ENCODE peak calls at places on chromosomes 12 and 14, in nine cellular contexts. D is neural progenitor cell, F is prostate gland, B is A549, H is lung, E is epithelial cell of esophagus, S is breast epithelium, I is progenitor cell of endocrine pancreas, X is HCT116. J is an unnamed sample.

GRCh38 chr12:113724703-113725556 is 241.2 kb downstream of the RBM19 start:
- DNase-seq in D (no peak), F (no peak), B (no peak), H (no peak), E (no peak), S (no peak), I (no peak), X (no peak), J (no peak)

GRCh38 chr12:83473408-83474095 is 786.8 kb downstream of the TMTC2 start:
- DNase-seq in D (no peak), F (no peak), B (no peak), H (no peak), E (no peak), S (no peak), I (no peak), X (no peak), J (no peak)

GRCh38 chr14:104237651-104238423 is 99.5 kb downstream of the KIF26A start:
- DNase-seq in D (no peak), F (no peak), B (no peak), H (no peak), E (no peak), S (no peak), I (peak), X (no peak), J (peak)

GRCh38 chr14:105562713-105563346 is 36.4 kb downstream of the TMEM121 start:
- DNase-seq in D (no peak), F (no peak), B (no peak), H (no peak), E (no peak), S (no peak), I (no peak), X (no peak), J (no peak)

GRCh38 chr12:2273751-2274150 is 221.0 kb downstream of the CACNA1C start:
- DNase-seq in D (no peak), F (no peak), B (no peak), H (no peak), E (no peak), S (no peak), I (no peak), X (no peak), J (no peak)

GRCh38 chr12:42641231-42641630 is 51.7 kb upstream of the PRICKLE1 start:
- DNase-seq in D (no peak), F (no peak), B (no peak), H (no peak), E (no peak), S (no peak), I (no peak), X (no peak), J (no peak)

GRCh38 chr12:91924827-91925226 is 220.8 kb downstream of the BTG1 start:
- DNase-seq in D (no peak), F (no peak), B (no peak), H (no peak), E (no peak), S (no peak), I (no peak), X (no peak), J (no peak)

GRCh38 chr14:102200690-102201368 is 61.1 kb downstream of the WDR20 start:
- DNase-seq in D (no peak), F (no peak), B (no peak), H (no peak), E (no peak), S (no peak), I (no peak), X (no peak), J (no peak)

GRCh38 chr14:53109028-53109687 is 44.0 kb downstream of the DDHD1 start:
- DNase-seq in D (no peak), F (no peak), B (no peak), H (no peak), E (no peak), S (no peak), I (no peak), X (no peak), J (no peak)

GRCh38 chr12:20248646-20249045 is 119.7 kb upstream of the PDE3A start:
- DNase-seq in D (peak), F (no peak), B (peak), H (no peak), E (no peak), S (no peak), I (no peak), X (no peak), J (no peak)

GRCh38 chr14:60251877-60252276 is 2.9 kb downstream of the PPM1A start:
- DNase-seq in D (no peak), F (no peak), B (no peak), H (no peak), E (no peak), S (no peak), I (no peak), X (no peak), J (no peak)

GRCh38 chr14:55101698-55102097 is 27.4 kb upstream of the LGALS3 start:
- DNase-seq in D (no peak), F (no peak), B (no peak), H (no peak), E (no peak), S (no peak), I (no peak), X (no peak), J (no peak)

GRCh38 chr12:125187148-125187733 is 122.0 kb downstream of the AACS start:
- DNase-seq in D (peak), F (no peak), B (no peak), H (no peak), E (peak), S (no peak), I (peak), X (no peak), J (no peak)

GRCh38 chr12:90290980-90291975 is 582.6 kb upstream of the ATP2B1 start:
- DNase-seq in D (no peak), F (no peak), B (no peak), H (no peak), E (no peak), S (no peak), I (no peak), X (no peak), J (no peak)

GRCh38 chr14:97158102-97158501 is 360.9 kb downstream of the VRK1 start:
- DNase-seq in D (no peak), F (no peak), B (no peak), H (no peak), E (no peak), S (no peak), I (no peak), X (no peak), J (no peak)

GRCh38 chr14:97162621-97163020 is 365.4 kb downstream of the VRK1 start:
- DNase-seq in D (no peak), F (no peak), B (no peak), H (no peak), E (no peak), S (no peak), I (no peak), X (no peak), J (no peak)

GRCh38 chr14:97159124-97159523 is 361.9 kb downstream of the VRK1 start:
- DNase-seq in D (no peak), F (no peak), B (no peak), H (no peak), E (no peak), S (no peak), I (no peak), X (no peak), J (no peak)

GRCh38 chr14:97166497-97166896 is 369.3 kb downstream of the VRK1 start:
- DNase-seq in D (no peak), F (no peak), B (no peak), H (no peak), E (no peak), S (no peak), I (no peak), X (no peak), J (no peak)

GRCh38 chr14:97164014-97164413 is 366.8 kb downstream of the VRK1 start:
- DNase-seq in D (no peak), F (no peak), B (no peak), H (no peak), E (no peak), S (no peak), I (no peak), X (no peak), J (no peak)
- TF ChIP-seq CTCF in D (no peak), F (no peak), B (peak), H (no peak), E (no peak), S (no peak), I (peak), X (peak), J (no peak)

DNA sequence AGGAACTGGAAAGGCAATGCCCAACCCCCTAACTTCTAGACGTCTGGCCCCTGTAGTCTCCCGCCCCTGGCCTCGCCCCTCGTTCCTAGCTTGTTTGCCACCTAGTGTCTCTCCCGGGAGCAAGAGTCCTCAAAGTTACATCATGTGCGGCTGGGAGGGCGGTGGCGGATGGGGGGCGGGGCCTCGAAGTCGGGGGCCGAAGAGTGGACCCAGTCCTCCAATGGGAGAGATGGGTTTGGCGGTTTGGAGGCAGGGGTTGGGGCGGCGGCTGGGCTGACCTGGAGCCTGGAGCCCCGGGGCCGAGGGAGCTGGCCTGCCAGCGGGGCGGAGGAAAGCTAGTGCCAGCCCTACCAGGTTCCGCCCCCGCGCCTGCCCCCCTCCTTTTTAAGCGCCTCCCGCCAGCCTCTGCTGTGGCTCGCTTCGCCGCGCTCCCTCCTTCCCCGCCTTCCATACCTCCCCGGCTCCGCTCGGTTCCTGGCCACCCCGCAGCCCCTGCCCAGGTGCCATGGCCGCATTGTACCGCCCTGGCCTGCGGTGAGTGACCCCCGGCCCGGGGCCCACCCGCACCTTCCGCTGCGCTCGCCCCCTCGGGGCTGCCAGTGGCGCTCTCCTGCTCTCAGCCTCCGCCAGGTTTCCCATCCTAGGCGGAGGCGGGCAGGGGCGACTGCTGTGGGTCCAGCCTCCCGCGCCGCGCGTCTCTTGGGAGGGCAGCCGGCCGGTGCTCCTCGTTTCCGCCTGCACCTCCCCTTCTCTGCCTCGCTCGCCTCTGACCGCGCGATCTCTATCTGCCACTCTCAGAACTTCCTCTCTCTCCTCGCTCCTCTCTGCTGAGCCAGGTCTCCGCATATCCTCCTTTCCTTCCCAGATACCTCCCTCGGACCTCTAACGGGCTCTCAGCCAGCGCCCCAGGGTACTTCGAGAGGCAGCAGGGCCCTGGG is at the start of gene PCK2:
- DNase-seq in D (peak), F (peak), B (peak), H (peak), E (peak), S (peak), I (peak), X (peak), J (peak)
- TF ChIP-seq CTCF in D (peak), F (no peak), B (no peak), H (no peak), E (no peak), S (peak), I (peak), X (no peak), J (peak)

GRCh38 chr12:45214739-45215418 is 1.0 kb upstream of the ANO6 start:
- DNase-seq in D (no peak), F (no peak), B (no peak), H (no peak), E (peak), S (no peak), I (no peak), X (no peak), J (no peak)

GRCh38 chr12:45216297-45216982 is 545 bp downstream of the ANO6 start:
- DNase-seq in D (peak), F (peak), B (peak), H (peak), E (peak), S (no peak), I (peak), X (no peak), J (peak)

GRCh38 chr12:45216983-45217485 is 1.1 kb downstream of the ANO6 start:
- DNase-seq in D (no peak), F (no peak), B (no peak), H (no peak), E (no peak), S (no peak), I (no peak), X (no peak), J (no peak)

GRCh38 chr12:45214071-45214470 is 1.8 kb upstream of the ANO6 start:
- DNase-seq in D (no peak), F (no peak), B (no peak), H (no peak), E (no peak), S (no peak), I (no peak), X (no peak), J (no peak)

GRCh38 chr12:45215419-45216296 is at the start of gene ANO6:
- DNase-seq in D (peak), F (peak), B (peak), H (peak), E (peak), S (peak), I (peak), X (peak), J (peak)
- TF ChIP-seq CTCF in D (peak), F (no peak), B (peak), H (peak), E (peak), S (no peak), I (peak), X (no peak), J (peak)

GRCh38 chr14:99744873-99745224 is 48.4 kb upstream of the EML1 start:
- DNase-seq in D (no peak), F (no peak), B (no peak), H (no peak), E (peak), S (no peak), I (no peak), X (no peak), J (no peak)

GRCh38 chr14:99742509-99743487 is 50.4 kb upstream of the EML1 start:
- DNase-seq in D (no peak), F (no peak), B (no peak), H (no peak), E (no peak), S (no peak), I (no peak), X (no peak), J (no peak)

GRCh38 chr14:99745307-99745951 is 47.8 kb upstream of the EML1 start:
- DNase-seq in D (no peak), F (no peak), B (no peak), H (no peak), E (no peak), S (no peak), I (no peak), X (no peak), J (no peak)

GRCh38 chr14:99742074-99742473 is 51.1 kb upstream of the EML1 start:
- DNase-seq in D (no peak), F (no peak), B (no peak), H (no peak), E (no peak), S (no peak), I (no peak), X (no peak), J (no peak)

DNA sequence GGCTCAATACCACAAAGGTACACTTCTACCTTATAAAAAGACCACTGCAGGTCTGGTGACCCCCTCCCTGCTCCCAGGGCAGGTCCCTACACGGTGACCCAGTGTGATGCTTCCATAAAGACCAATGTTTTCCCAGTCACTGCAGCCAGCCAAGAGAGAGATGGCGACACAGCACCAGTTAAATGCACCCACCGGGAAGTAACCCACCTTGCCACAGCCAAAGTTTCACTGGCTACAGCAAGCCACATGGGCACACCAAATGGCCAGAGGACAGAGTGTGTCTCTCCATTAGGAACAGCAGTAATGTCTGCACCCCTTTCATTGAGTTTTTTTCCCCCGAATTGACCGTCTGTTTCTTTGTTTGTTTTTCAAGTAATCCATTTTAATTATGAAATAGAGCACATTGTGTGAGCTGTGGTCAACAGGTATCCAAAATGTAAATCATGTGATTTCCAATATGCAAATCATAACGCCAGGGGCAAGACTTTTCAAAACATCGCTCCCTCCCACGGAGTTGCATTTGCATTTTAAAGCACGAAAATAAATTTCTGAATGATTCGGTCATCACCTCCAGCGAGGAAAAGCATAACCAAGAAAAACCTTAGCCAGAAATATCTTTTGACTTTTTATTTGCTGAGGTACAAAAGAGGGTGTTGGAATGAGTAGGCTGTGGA is 48.9 kb upstream of the EML1 start:
- DNase-seq in D (peak), F (no peak), B (no peak), H (no peak), E (peak), S (no peak), I (no peak), X (no peak), J (no peak)
- TF ChIP-seq CTCF in D (peak), F (no peak), B (no peak), H (no peak), E (no peak), S (no peak), I (no peak), X (no peak), J (peak)

GRCh38 chr12:111841236-111841749 is 735 bp upstream of the MAPKAPK5 start:
- DNase-seq in D (no peak), F (no peak), B (no peak), H (no peak), E (peak), S (no peak), I (no peak), X (no peak), J (no peak)
- TF ChIP-seq CTCF in D (no peak), F (no peak), B (no peak), H (no peak), E (no peak), S (no peak), I (no peak), X (no peak), J (no peak)

GRCh38 chr12:6962285-6963015 is 8.0 kb downstream of the PHB2 start:
- DNase-seq in D (peak), F (peak), B (no peak), H (peak), E (no peak), S (no peak), I (no peak), X (no peak), J (no peak)

GRCh38 chr12:6960291-6961277 is 9.4 kb downstream of the PTPN6 start:
- DNase-seq in D (peak), F (no peak), B (peak), H (no peak), E (no peak), S (no peak), I (no peak), X (no peak), J (no peak)

GRCh38 chr12:6963016-6963731 is 7.3 kb downstream of the PHB2 start:
- DNase-seq in D (no peak), F (peak), B (no peak), H (peak), E (peak), S (peak), I (peak), X (peak), J (no peak)

GRCh38 chr12:6961278-6961694 is 9.2 kb downstream of the PHB2 start:
- DNase-seq in D (no peak), F (peak), B (no peak), H (peak), E (peak), S (peak), I (no peak), X (no peak), J (no peak)

DNA sequence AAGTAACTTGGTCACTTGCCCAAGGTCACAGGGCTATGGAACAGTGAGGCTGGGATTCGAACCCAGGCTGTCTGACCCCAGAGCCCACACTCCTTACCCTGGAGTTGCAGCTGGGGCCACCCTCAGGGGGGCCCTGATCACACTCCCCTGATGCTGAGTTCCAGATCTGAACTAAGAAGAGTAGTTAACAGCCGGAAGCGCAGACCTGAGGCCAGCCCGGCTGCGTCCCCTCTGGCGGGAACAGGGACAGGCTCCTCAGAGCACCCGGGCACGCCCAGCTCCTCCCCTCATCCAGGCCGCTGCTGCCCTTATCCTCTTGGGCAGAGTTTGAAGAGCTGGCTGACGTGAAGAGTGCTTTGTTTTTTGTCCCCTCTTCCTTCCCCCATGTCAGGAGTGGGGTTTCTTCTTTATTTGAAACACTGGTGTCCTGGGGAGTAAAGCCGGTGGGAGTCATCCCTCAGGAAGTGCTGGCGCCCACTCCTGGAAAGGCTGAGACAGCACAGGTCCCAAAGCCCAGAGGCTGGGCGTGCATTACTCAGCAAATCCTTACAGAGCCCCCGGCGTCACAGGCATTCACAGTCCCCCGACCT is 8.7 kb downstream of the PHB2 start:
- DNase-seq in D (peak), F (peak), B (peak), H (peak), E (peak), S (peak), I (peak), X (peak), J (no peak)
- TF ChIP-seq CTCF in D (peak), F (no peak), B (peak), H (no peak), E (peak), S (peak), I (peak), X (peak), J (peak)

GRCh38 chr14:35963209-35963608 is 137.1 kb downstream of the BRMS1L start:
- DNase-seq in D (peak), F (no peak), B (peak), H (no peak), E (peak), S (no peak), I (no peak), X (peak), J (no peak)
- TF ChIP-seq CTCF in D (peak), F (no peak), B (peak), H (no peak), E (peak), S (no peak), I (peak), X (peak), J (peak)

GRCh38 chr12:63976902-63977395 is 132.4 kb downstream of the SRGAP1 start:
- DNase-seq in D (no peak), F (no peak), B (no peak), H (no peak), E (no peak), S (no peak), I (no peak), X (no peak), J (no peak)
- TF ChIP-seq CTCF in D (no peak), F (no peak), B (no peak), H (no peak), E (no peak), S (no peak), I (no peak), X (no peak), J (no peak)

DNA sequence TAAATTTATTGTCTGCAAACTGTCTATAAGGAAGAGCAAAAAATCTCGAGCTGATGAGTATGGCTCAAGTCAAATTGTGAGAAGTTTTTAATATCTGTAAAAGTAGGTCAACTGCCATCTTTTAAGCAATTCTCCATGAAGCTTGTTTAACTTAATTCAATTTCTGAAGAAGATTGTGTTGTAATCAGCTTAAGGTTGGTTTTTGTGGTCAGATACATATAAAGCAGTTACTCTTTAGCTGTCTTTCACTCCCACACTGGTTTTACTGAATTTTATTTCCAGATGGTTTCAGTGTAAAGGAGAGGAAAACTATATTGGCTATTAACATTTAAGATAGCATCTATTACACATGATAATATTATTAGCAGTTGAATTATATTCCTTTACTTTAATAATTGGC is 1165.1 kb downstream of the SLC16A7 start:
- DNase-seq in D (no peak), F (no peak), B (no peak), H (no peak), E (no peak), S (no peak), I (no peak), X (no peak), J (no peak)
- TF ChIP-seq CTCF in D (no peak), F (no peak), B (no peak), H (no peak), E (no peak), S (no peak), I (no peak), X (no peak), J (no peak)

GRCh38 chr14:37874429-37875109 is 279.1 kb downstream of the TTC6 start:
- DNase-seq in D (peak), F (peak), B (peak), H (peak), E (peak), S (peak), I (peak), X (peak), J (peak)
- TF ChIP-seq CTCF in D (peak), F (peak), B (peak), H (peak), E (peak), S (peak), I (peak), X (peak), J (peak)